ENCODE peak calls at places on chromosomes 13 and 19, in ten cellular contexts. G is endodermal cell, P is lower lobe of right lung, H is RWPE2, U is AG04449, A is pancreas, Q is fibroblast of lung, J is hepatocyte, V is astrocyte of the cerebellum, Z is fibroblast of pulmonary artery. D is an unnamed sample.

GRCh38 chr13:76086729-76087128 is 450.6 kb downstream of the LMO7 start:
- DNase-seq in G (no peak), P (no peak), H (no peak), U (no peak), A (no peak), Q (no peak), J (no peak), V (no peak), Z (no peak), D (no peak)

GRCh38 chr19:9431475-9431874 is 3.9 kb downstream of the ZNF266 start:
- DNase-seq in G (peak), P (no peak), H (no peak), U (no peak), A (no peak), Q (peak), J (peak), V (no peak), Z (no peak), D (no peak)

GRCh38 chr19:48249502-48250014 is 6.2 kb downstream of the CARD8 start:
- DNase-seq in G (no peak), P (peak), H (no peak), U (no peak), A (peak), Q (no peak), J (no peak), V (no peak), Z (peak), D (no peak)

GRCh38 chr13:88979465-88980180 is 1308.5 kb downstream of the SLITRK5 start:
- DNase-seq in G (no peak), P (no peak), H (no peak), U (no peak), A (no peak), Q (peak), J (peak), V (no peak), Z (peak), D (no peak)

GRCh38 chr19:33241530-33242101 is 16.0 kb upstream of the SLC7A10 start:
- DNase-seq in G (no peak), P (peak), H (no peak), U (no peak), A (no peak), Q (no peak), J (peak), V (no peak), Z (no peak), D (no peak)

GRCh38 chr13:111007209-111007608 is 92.3 kb upstream of the ANKRD10 start:
- DNase-seq in G (no peak), P (no peak), H (no peak), U (no peak), A (no peak), Q (no peak), J (no peak), V (no peak), Z (peak), D (no peak)

GRCh38 chr13:86572115-86572514 is 772.9 kb upstream of the SLITRK6 start:
- DNase-seq in G (no peak), P (no peak), H (no peak), U (no peak), A (no peak), Q (peak), J (no peak), V (peak), Z (peak), D (no peak)

GRCh38 chr19:9370747-9371619 is 8.2 kb downstream of the ZNF177 start:
- DNase-seq in G (no peak), P (no peak), H (no peak), U (no peak), A (no peak), Q (no peak), J (no peak), V (no peak), Z (no peak), D (no peak)

GRCh38 chr19:47240996-47241918 is 10.3 kb upstream of the BBC3 start:
- DNase-seq in G (peak), P (peak), H (peak), U (no peak), A (peak), Q (peak), J (peak), V (no peak), Z (peak), D (no peak)

GRCh38 chr19:33797821-33798633 is 1.4 kb downstream of the KCTD15 start:
- DNase-seq in G (peak), P (no peak), H (no peak), U (no peak), A (peak), Q (peak), J (peak), V (no peak), Z (peak), D (no peak)

DNA sequence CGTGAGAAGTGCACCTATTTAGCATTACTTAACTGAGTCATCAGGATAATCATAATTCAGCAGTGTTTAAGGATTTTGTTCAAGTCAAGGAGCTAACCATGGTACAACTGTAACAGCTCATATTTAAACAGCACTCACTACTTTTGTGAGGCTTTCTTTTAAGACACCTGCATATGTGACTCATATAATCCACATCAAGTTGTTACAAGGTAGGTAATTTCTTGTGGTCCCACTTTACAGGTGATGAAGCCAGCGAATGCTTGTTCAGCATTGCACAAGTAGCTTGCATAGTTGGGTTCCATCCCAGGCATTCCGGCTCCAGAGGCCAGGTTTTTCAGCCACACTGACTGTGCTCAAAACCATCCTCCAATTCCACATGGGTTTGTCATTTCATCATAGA is 569.2 kb downstream of the MYO16 start:
- DNase-seq in G (no peak), P (no peak), H (no peak), U (no peak), A (no peak), Q (no peak), J (no peak), V (no peak), Z (peak), D (no peak)
- TF ChIP-seq CTCF in G (no peak), P (no peak), H (no peak), U (no peak), A (no peak), Q (no peak), J (no peak), V (no peak), Z (no peak), D (no peak)

GRCh38 chr13:26721251-26721939 is 39.2 kb downstream of the GPR12 start:
- DNase-seq in G (no peak), P (no peak), H (no peak), U (no peak), A (no peak), Q (no peak), J (no peak), V (no peak), Z (no peak), D (no peak)
- H3K4me3 ChIP-seq in G (no peak), P (no peak), H (no peak), U (no peak), A (no peak), Q (no peak), J (no peak), V (no peak), Z (no peak), D (no peak)

GRCh38 chr19:17389288-17389687 is 4.7 kb downstream of the CCDC194 start:
- DNase-seq in G (no peak), P (no peak), H (no peak), U (no peak), A (no peak), Q (no peak), J (no peak), V (no peak), Z (no peak), D (no peak)

GRCh38 chr19:17393914-17394313 is at the start of gene CCDC194:
- DNase-seq in G (no peak), P (no peak), H (no peak), U (no peak), A (no peak), Q (no peak), J (no peak), V (no peak), Z (no peak), D (no peak)

GRCh38 chr19:17391371-17392151 is 2.4 kb downstream of the CCDC194 start:
- DNase-seq in G (peak), P (no peak), H (no peak), U (no peak), A (no peak), Q (no peak), J (no peak), V (no peak), Z (no peak), D (no peak)

GRCh38 chr19:17390665-17391370 is 3.2 kb downstream of the CCDC194 start:
- DNase-seq in G (peak), P (peak), H (peak), U (peak), A (peak), Q (peak), J (peak), V (peak), Z (peak), D (peak)

DNA sequence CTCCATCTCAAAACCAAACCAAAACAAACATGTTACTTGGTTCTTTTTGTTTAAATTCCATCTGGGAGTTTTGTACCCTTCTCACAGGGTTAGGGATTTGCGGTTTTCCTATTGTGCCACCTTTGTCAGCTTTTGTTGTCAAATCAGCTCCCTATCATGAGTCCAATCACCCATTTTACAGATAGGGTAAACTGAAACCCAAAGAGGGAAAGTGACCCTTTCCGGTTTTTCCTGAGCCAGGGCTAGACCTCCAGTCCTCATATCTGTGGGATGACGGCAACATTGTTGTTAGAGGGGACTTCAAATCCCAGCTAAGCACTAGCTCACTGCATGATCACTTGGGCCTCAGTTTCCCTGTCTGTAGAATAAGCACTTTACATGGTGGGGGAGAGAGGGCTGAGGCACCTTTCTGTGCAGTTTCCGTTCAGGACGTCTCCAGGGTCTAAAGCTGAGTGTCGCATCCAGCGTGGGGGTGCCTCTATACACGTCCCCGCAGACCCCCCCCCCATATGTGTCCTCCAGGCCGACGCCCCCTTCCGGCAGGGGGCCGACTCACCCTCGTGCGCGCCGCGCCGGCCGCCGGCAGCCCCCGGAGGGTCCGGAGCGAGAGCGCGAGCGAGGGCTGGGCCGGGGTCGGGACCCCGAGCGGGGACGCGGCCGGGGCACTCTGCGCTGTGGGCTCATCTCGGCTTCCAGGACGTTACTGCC is 3.9 kb downstream of the CCDC194 start:
- DNase-seq in G (peak), P (no peak), H (no peak), U (no peak), A (no peak), Q (no peak), J (no peak), V (no peak), Z (no peak), D (no peak)
- TF ChIP-seq CTCF in G (peak), P (no peak), H (no peak), U (peak), A (no peak), Q (no peak), J (no peak), V (peak), Z (no peak), D (peak)

GRCh38 chr13:113043001-113043630 is 62.5 kb upstream of the F7 start:
- DNase-seq in G (no peak), P (no peak), H (no peak), U (no peak), A (no peak), Q (no peak), J (no peak), V (no peak), Z (no peak), D (no peak)
- H3K4me3 ChIP-seq in G (no peak), P (no peak), H (no peak), U (no peak), A (no peak), Q (no peak), J (no peak), V (no peak), Z (no peak), D (no peak)

GRCh38 chr13:84737671-84738070 is 855.4 kb upstream of the SLITRK1 start:
- DNase-seq in G (peak), P (no peak), H (no peak), U (no peak), A (no peak), Q (no peak), J (no peak), V (no peak), Z (no peak), D (no peak)
- TF ChIP-seq CTCF in G (no peak), P (no peak), H (no peak), U (no peak), A (no peak), Q (no peak), J (no peak), V (no peak), Z (no peak), D (no peak)

GRCh38 chr13:107866007-107866665 is 349.2 kb downstream of the LIG4 start:
- DNase-seq in G (peak), P (no peak), H (no peak), U (no peak), A (no peak), Q (no peak), J (peak), V (no peak), Z (peak), D (no peak)

GRCh38 chr13:107864543-107865460 is 350.5 kb downstream of the LIG4 start:
- DNase-seq in G (peak), P (no peak), H (no peak), U (no peak), A (no peak), Q (peak), J (peak), V (peak), Z (peak), D (no peak)

GRCh38 chr13:107866666-107867623 is 348.4 kb downstream of the LIG4 start:
- DNase-seq in G (peak), P (no peak), H (no peak), U (no peak), A (no peak), Q (peak), J (peak), V (peak), Z (peak), D (no peak)

GRCh38 chr13:107867701-107868661 is 347.4 kb downstream of the LIG4 start:
- DNase-seq in G (peak), P (no peak), H (no peak), U (no peak), A (peak), Q (peak), J (peak), V (no peak), Z (peak), D (no peak)

GRCh38 chr13:107865643-107866006 is 349.7 kb downstream of the LIG4 start:
- DNase-seq in G (no peak), P (no peak), H (no peak), U (no peak), A (no peak), Q (peak), J (no peak), V (no peak), Z (peak), D (no peak)
- H3K4me3 ChIP-seq in G (peak), P (peak), H (no peak), U (peak), A (no peak), Q (peak), J (peak), V (peak), Z (peak), D (peak)